ENCODE peak calls at places on chromosomes 11 and 22, in seven cellular contexts. M, L, Y, F, T, X and P are unnamed samples.

GRCh38 chr11:14258177-14258935 is 100.6 kb downstream of the RRAS2 start:
- DNase-seq in X (peak), Y (no peak), L (peak), T (peak), F (peak), M (peak), P (peak)

GRCh38 chr11:17475666-17476316 is 854 bp downstream of the ABCC8 start:
- DNase-seq in L (no peak), X (peak), Y (peak), M (no peak), T (no peak), F (no peak), P (no peak)

GRCh38 chr11:121153472-121153871 is 52.4 kb downstream of the TECTA start:
- DNase-seq in L (no peak), T (no peak), M (no peak), Y (no peak), F (no peak), X (peak), P (no peak)

GRCh38 chr22:44422742-44423370 is 75.2 kb downstream of the RTL6 start:
- DNase-seq in T (no peak), Y (no peak), F (no peak), M (no peak), X (no peak), L (no peak), P (no peak)

GRCh38 chr22:48342732-48343131 is 1484.9 kb downstream of the BRD1 start:
- DNase-seq in X (no peak), M (no peak), F (no peak), L (no peak), Y (no peak), T (no peak), P (no peak)

GRCh38 chr11:34335331-34335730 is 22.5 kb downstream of the ABTB2 start:
- DNase-seq in F (no peak), M (no peak), L (no peak), T (no peak), Y (no peak), X (no peak), P (no peak)

GRCh38 chr11:30128269-30128932 is 102.4 kb upstream of the FSHB start:
- DNase-seq in L (peak), F (peak), X (peak), M (peak), T (peak), Y (no peak), P (no peak)

GRCh38 chr11:37712246-37712645 is 1114.2 kb upstream of the RAG2 start:
- DNase-seq in T (no peak), L (peak), Y (peak), M (no peak), X (peak), F (peak), P (no peak)

GRCh38 chr11:127420139-127420538 is 419.6 kb upstream of the KIRREL3 start:
- DNase-seq in L (no peak), Y (no peak), T (no peak), X (no peak), F (no peak), M (no peak), P (no peak)

GRCh38 chr11:70131606-70132190 is 53.6 kb downstream of the ANO1 start:
- DNase-seq in L (no peak), Y (no peak), X (no peak), M (no peak), T (no peak), F (no peak), P (no peak)

GRCh38 chr11:98194611-98195010 is 826.1 kb upstream of the CNTN5 start:
- DNase-seq in L (no peak), Y (no peak), X (no peak), T (no peak), M (no peak), F (no peak), P (no peak)

DNA sequence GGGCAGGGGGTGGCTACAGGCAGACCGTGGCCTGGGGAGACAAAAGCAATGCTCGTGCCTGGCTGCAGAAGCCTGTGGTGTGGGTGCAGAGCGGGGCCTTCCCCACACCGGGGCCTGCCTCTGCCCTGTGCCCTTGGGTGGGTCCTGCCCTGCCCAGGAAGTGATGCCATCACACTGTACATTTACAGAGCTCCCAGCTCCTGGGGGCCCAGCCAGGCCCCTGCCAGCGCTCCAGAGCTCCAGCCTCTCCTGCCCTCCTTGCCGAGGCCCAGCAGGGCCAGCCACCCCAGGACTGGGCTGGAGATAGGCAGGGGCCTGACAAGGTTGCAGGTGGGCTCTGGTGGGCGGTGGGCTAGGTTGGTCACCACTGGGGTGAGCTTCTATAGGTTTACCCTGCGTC is 40.2 kb downstream of the MUC5B start:
- DNase-seq in L (no peak), F (no peak), Y (no peak), T (peak), X (no peak), M (no peak), P (peak)
- H3K9ac ChIP-seq in L (no peak), F (peak), Y (no peak), T (peak), X (no peak), M (no peak), P (peak)

GRCh38 chr22:24707477-24707816 is 67.1 kb downstream of the PIWIL3 start:
- DNase-seq in F (no peak), Y (peak), M (no peak), T (no peak), X (peak), L (no peak), P (peak)
- TF ChIP-seq CTCF in F (no peak), Y (peak), M (no peak), T (peak), X (peak), L (no peak), P (no peak)

DNA sequence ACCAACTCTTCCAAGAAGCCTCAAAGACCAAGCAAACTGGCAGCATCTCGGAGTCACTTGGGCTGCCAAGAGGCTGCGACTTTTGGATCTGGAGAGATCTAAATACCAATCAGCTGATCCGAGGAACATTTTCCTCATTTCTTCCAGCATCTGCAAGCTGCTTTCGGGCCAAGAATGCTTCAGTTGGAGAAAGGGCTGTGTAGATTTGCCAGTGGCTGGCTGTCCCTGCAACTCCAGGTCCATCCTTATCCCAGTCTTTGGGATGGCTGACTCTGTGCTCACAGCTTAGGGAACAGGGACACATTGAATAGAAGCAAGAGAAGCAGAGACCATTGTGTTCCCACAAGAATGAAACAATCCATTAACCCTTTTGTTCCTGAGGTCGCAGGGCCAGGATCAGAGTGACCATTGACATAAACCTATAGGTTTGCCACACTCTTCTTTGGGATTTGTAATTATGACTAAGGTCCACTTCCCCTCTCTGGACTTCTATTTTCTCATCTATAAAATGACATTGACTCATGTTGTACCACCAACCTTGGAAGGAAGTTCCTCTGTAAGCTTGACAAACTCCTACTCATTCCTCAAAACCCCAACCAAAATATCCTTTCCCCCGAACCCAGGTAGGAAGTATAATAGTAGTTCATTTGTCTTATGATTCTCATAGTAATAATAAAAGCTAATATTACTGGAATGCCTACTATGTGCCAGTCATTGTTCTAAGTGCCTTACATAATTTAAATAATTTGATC is 340.8 kb downstream of the MN1 start:
- DNase-seq in T (no peak), L (peak), M (no peak), F (peak), X (peak), Y (no peak), P (no peak)
- H3K9ac ChIP-seq in T (no peak), L (no peak), M (no peak), F (no peak), X (no peak), Y (no peak), P (no peak)

GRCh38 chr11:60634151-60634550 is 65.3 kb upstream of the MS4A8 start:
- DNase-seq in Y (peak), L (no peak), T (no peak), X (peak), F (no peak), M (no peak), P (no peak)
- TF ChIP-seq CTCF in Y (peak), L (no peak), T (no peak), X (peak), F (peak), M (peak), P (no peak)

DNA sequence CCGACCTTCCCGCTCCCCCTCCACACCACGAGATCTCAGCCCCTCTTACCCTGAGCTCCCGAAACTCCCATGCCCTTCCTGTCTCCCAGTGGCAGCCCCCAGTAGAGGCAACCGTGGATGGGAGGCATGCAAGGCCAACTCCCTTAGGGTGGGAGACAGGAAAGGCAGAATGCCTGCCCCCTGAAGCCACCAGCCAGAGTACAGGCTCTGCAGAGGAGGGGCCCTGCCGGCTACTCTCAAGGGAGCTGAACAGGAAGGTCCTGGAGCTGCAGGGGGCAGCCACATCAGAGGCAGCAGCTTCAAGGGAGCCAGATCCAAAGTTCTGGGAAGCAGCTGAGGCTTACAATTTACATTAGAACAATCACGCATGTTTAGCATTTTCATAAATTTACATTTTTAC is 38.3 kb downstream of the PDE2A start:
- DNase-seq in M (no peak), X (no peak), L (no peak), T (no peak), F (no peak), Y (peak), P (no peak)
- H3K9ac ChIP-seq in M (no peak), X (no peak), L (no peak), T (no peak), F (no peak), Y (no peak), P (no peak)